ENCODE peak calls at places on chromosomes 13 and 19, in nine cellular contexts. Z is hippocampal formation; H is cardiac muscle cell; E is hypothalamus; P is renal cortical epithelial cell; O is ACHN; C is erythroblast; V is activated naive CD8-positive, alpha-beta T cell treated with anti-CD3 and anti-CD28 coated beads, Interleukin-2, amount 50 U/mL, for 24 hours; J is germinal center. Y is an unnamed sample.

GRCh38 chr19:42316223-42317211 is 3.4 kb downstream of the TMEM145 start:
- DNase-seq in P (no peak), J (no peak), E (no peak), O (no peak), C (no peak), H (no peak), Z (no peak), V (no peak), Y (no peak)

GRCh38 chr19:37227996-37228395 is 10.0 kb downstream of the ZNF383 start:
- DNase-seq in Z (no peak), H (peak; percentile 59), O (no peak), P (no peak), J (no peak), V (peak; percentile 40), C (peak; percentile 34), E (no peak), Y (no peak)

GRCh38 chr19:46723023-46723461 is 6.1 kb upstream of the PRKD2 start:
- DNase-seq in O (no peak), H (no peak), V (no peak), J (no peak), Z (no peak), P (no peak), C (no peak), E (no peak), Y (no peak)

GRCh38 chr19:10617409-10618121 is 7.8 kb upstream of the SLC44A2 start:
- DNase-seq in J (no peak), Z (no peak), P (peak; percentile 66), E (no peak), V (no peak), O (no peak), H (no peak), C (no peak), Y (peak; percentile 92)

GRCh38 chr19:29245221-29245620 is 32.3 kb upstream of the UQCRFS1 start:
- DNase-seq in E (no peak), P (no peak), Z (no peak), J (no peak), H (no peak), V (no peak), O (no peak), C (no peak), Y (no peak)

GRCh38 chr13:24159921-24160324 is 597 bp upstream of the SPATA13 start:
- DNase-seq in C (peak; percentile 30), O (peak; percentile 62), Z (no peak), P (peak; percentile 98), E (no peak), V (no peak), H (no peak), J (no peak), Y (no peak)

GRCh38 chr13:99972190-99972731 is 694 bp upstream of the ZIC5 start:
- DNase-seq in O (no peak), J (no peak), V (no peak), C (no peak), P (no peak), H (peak; percentile 3), E (no peak), Z (no peak), Y (no peak)

GRCh38 chr19:30481823-30482222 is 109.6 kb downstream of the ZNF536 start:
- DNase-seq in Z (no peak), C (no peak), P (no peak), O (no peak), H (no peak), E (no peak), V (no peak), J (no peak), Y (no peak)

GRCh38 chr13:113864303-113864890 is 521 bp upstream of the GAS6 start:
- DNase-seq in Z (no peak), C (no peak), V (no peak), H (no peak), O (no peak), E (no peak), P (no peak), J (no peak), Y (peak; percentile 60)

GRCh38 chr19:55640577-55641375 is at the start of gene ZNF580:
- DNase-seq in V (peak; percentile 80), J (peak; percentile 57), O (peak; percentile 72), E (no peak), Z (no peak), P (peak; percentile 65), H (peak; percentile 73), C (peak; percentile 77), Y (peak; percentile 80)

GRCh38 chr13:50236898-50237318 is 221.7 kb downstream of the KCNRG start:
- DNase-seq in J (peak; percentile 28), H (no peak), Z (no peak), O (no peak), V (peak; percentile 16), E (no peak), P (no peak), C (no peak), Y (no peak)

GRCh38 chr13:95677564-95678386 is 836 bp downstream of the DNAJC3 start:
- DNase-seq in C (peak; percentile 45), P (peak; percentile 24), H (peak; percentile 14), E (no peak), O (peak; percentile 20), J (no peak), Z (no peak), V (no peak), Y (no peak)

GRCh38 chr13:21067794-21068193 is 6.4 kb upstream of the LATS2 start:
- DNase-seq in V (no peak), Z (no peak), P (no peak), J (no peak), C (no peak), O (no peak), H (no peak), E (no peak), Y (no peak)

GRCh38 chr13:24097667-24098066 is 62.9 kb upstream of the SPATA13 start:
- DNase-seq in C (no peak), J (no peak), P (no peak), O (no peak), V (peak; percentile 30), Z (no peak), E (no peak), H (no peak), Y (no peak)

GRCh38 chr19:40358773-40359172 is 10.3 kb downstream of the PLD3 start:
- DNase-seq in Z (no peak), J (peak; percentile 81), O (no peak), H (no peak), V (no peak), E (no peak), C (no peak), P (no peak), Y (no peak)

GRCh38 chr19:39823693-39824092 is 10.3 kb downstream of the DYRK1B start:
- DNase-seq in V (no peak), Z (no peak), P (no peak), O (no peak), C (no peak), H (no peak), E (no peak), J (no peak), Y (no peak)

GRCh38 chr13:48946163-48946562 is 29.5 kb upstream of the FNDC3A start:
- DNase-seq in E (no peak), P (no peak), J (no peak), O (no peak), Z (no peak), C (no peak), V (no peak), H (no peak), Y (no peak)